ENCODE peak calls at places on chromosome X, in five cellular contexts. H, U, E, J and X are unnamed samples.
A peak's percentile ranks its signal among the peaks of the same experiment; 100 is the strongest.

GRCh38 chrX:103215037-103215767 is at the start of gene BEX4:
- DNase-seq in H (peak; percentile 82), U (peak; percentile 33), E (no peak), J (peak; percentile 83), X (peak; percentile 94)

GRCh38 chrX:2498781-2499302 is 1.9 kb downstream of the DHRSX start:
- DNase-seq in H (no peak), U (no peak), E (peak; percentile 29), J (peak; percentile 43), X (no peak)

GRCh38 chrX:45009371-45010000 is 136.5 kb downstream of the KDM6A start:
- DNase-seq in H (no peak), U (no peak), E (no peak), J (no peak), X (no peak)

GRCh38 chrX:153397256-153397960 is 3.7 kb downstream of the PNMA6E start:
- DNase-seq in H (no peak), U (no peak), E (no peak), J (no peak), X (peak; percentile 58)

GRCh38 chrX:318739-319578 is at the start of gene GTPBP6:
- DNase-seq in H (peak; percentile 100), U (peak; percentile 99), E (peak; percentile 83), J (peak; percentile 99), X (peak; percentile 100)

GRCh38 chrX:7235071-7235470 is 87.1 kb upstream of the PUDP start:
- DNase-seq in H (no peak), U (no peak), E (no peak), J (no peak), X (no peak)

GRCh38 chrX:123817288-123817894 is 42.5 kb upstream of the XIAP start:
- DNase-seq in H (no peak), U (no peak), E (no peak), J (no peak), X (no peak)

GRCh38 chrX:129983575-129984131 is 1.2 kb downstream of the BCORL1 start:
- DNase-seq in H (no peak), U (no peak), E (no peak), J (peak; percentile 22), X (no peak)

GRCh38 chrX:50988649-50989048 is 78.1 kb downstream of the BMP15 start:
- DNase-seq in H (no peak), U (no peak), E (no peak), J (no peak), X (no peak)

GRCh38 chrX:38627683-38628082 is 66.3 kb downstream of the TSPAN7 start:
- DNase-seq in H (no peak), U (no peak), E (no peak), J (no peak), X (no peak)

GRCh38 chrX:47515941-47516649 is 33.1 kb upstream of the ZNF41 start:
- DNase-seq in H (no peak), U (no peak), E (no peak), J (no peak), X (no peak)

GRCh38 chrX:12685541-12685940 is 105.7 kb upstream of the PRPS2 start:
- DNase-seq in H (no peak), U (no peak), E (no peak), J (no peak), X (no peak)

GRCh38 chrX:84168574-84168973 is 19.4 kb downstream of the RPS6KA6 start:
- DNase-seq in H (no peak), U (no peak), E (no peak), J (no peak), X (no peak)

GRCh38 chrX:113548308-113549015 is 707.8 kb upstream of the AMOT start:
- DNase-seq in H (no peak), U (no peak), E (no peak), J (no peak), X (no peak)

GRCh38 chrX:30995060-30995700 is 76.7 kb downstream of the FTHL17 start:
- DNase-seq in H (no peak), U (no peak), E (no peak), J (no peak), X (no peak)

GRCh38 chrX:123943074-123943473 is 18.4 kb upstream of the STAG2 start:
- DNase-seq in H (no peak), U (no peak), E (no peak), J (no peak), X (no peak)

GRCh38 chrX:39601193-39602085 is 496.3 kb downstream of the BCOR start:
- DNase-seq in H (no peak), U (no peak), E (no peak), J (no peak), X (no peak)

GRCh38 chrX:3609800-3610199 is 103.6 kb downstream of the PRKX start:
- DNase-seq in H (no peak), U (no peak), E (no peak), J (no peak), X (no peak)

GRCh38 chrX:79330022-79330421 is 37.1 kb downstream of the ITM2A start:
- DNase-seq in H (no peak), U (no peak), E (no peak), J (no peak), X (no peak)

GRCh38 chrX:150605603-150606002 is 37.2 kb downstream of the MTM1 start:
- DNase-seq in H (no peak), U (no peak), E (no peak), J (no peak), X (no peak)

GRCh38 chrX:136477026-136477425 is 10.7 kb upstream of the BRS3 start:
- DNase-seq in H (no peak), U (no peak), E (no peak), J (no peak), X (no peak)
- TF ChIP-seq CTCF in H (no peak), U (no peak), E (no peak), J (no peak), X (no peak)

GRCh38 chrX:53294024-53294648 is 12.8 kb upstream of the IQSEC2 start:
- DNase-seq in H (no peak), U (no peak), E (no peak), J (no peak), X (no peak)
- TF ChIP-seq CTCF in H (peak; percentile 13), U (no peak), E (peak; percentile 34), J (no peak), X (peak; percentile 65)

DNA sequence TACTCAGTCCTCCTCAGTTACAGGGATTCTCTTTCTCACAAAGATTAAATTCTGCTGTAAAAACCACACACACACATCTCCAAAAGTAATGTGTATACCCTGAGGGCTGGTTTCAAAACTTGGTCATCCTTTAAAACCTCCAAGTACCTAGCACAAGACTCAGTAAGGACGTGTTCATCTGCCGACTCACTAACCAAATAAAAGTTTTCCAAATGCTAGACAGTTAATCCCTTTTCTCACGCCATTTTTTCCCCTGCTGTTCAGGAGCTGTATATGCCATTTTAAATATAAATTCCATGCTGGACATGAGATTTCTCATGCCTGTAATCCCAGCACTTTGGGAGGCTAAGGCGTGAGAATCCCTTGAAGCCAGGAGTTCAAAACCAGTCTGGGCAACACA is 3.9 kb upstream of the SAT1 start:
- DNase-seq in H (no peak), U (no peak), E (no peak), J (no peak), X (no peak)
- TF ChIP-seq CTCF in H (no peak), U (no peak), E (no peak), J (no peak), X (peak; percentile 66)

DNA sequence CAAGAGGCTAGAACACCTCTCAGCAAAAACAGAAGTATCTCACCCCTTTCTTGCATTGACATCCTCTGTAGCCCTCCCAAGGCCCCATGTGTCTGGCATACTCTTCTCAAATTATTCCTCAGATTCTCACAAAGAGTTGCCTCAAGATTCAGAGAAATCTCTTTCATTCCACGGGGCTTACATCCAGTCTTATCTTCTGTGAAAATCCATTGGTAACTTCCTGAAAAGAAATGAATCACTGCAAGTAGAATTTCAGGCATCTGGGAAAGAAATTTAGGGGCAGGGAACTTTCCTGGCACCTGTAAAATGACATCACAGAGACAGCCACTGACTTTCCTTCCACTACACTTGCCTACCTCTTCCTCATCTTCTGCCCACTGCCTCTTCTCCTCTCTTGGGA is 182.5 kb upstream of the ARHGEF9 start:
- DNase-seq in H (no peak), U (no peak), E (no peak), J (no peak), X (no peak)
- TF ChIP-seq CTCF in H (no peak), U (no peak), E (no peak), J (no peak), X (no peak)

GRCh38 chrX:118839334-118839958 is 15.8 kb downstream of the ZCCHC12 start:
- DNase-seq in H (peak; percentile 78), U (peak; percentile 14), E (no peak), J (peak; percentile 83), X (no peak)
- TF ChIP-seq CTCF in H (peak; percentile 83), U (peak; percentile 60), E (peak; percentile 47), J (peak; percentile 78), X (peak; percentile 87)

DNA sequence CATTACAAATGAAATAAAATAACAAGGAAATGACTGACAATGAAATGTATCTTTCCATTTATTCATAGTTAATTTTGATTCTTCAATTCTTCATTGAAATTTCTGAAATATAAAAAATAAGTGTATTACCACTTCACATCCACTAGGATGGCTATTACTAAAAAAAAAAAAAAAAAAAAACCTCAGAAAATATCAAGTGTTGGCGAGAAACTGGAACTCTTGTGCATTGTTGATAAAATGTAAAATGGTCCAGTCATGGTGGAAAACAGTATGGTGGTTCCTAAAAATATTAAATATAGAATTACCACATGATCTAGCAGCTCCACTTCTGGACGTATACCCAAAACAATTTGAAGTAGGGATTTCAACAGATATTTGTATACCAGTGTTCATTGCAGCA is 22.9 kb downstream of the PGAM4 start:
- DNase-seq in H (no peak), U (no peak), E (no peak), J (no peak), X (no peak)
- TF ChIP-seq CTCF in H (no peak), U (no peak), E (no peak), J (no peak), X (peak; percentile 45)

GRCh38 chrX:132592880-132593279 is 104.0 kb upstream of the MBNL3 start:
- DNase-seq in H (no peak), U (no peak), E (no peak), J (no peak), X (no peak)
- TF ChIP-seq CTCF in H (peak; percentile 54), U (no peak), E (peak; percentile 57), J (peak; percentile 43), X (peak; percentile 76)

GRCh38 chrX:57282568-57282967 is 3.9 kb upstream of the FAAH2 start:
- DNase-seq in H (no peak), U (no peak), E (no peak), J (no peak), X (no peak)
- TF ChIP-seq CTCF in H (no peak), U (no peak), E (peak; percentile 12), J (no peak), X (no peak)